ENCODE peak calls at places on chromosomes 5 and 9, in nine cellular contexts. One of them, this sample, is unnamed.
A peak's percentile ranks its signal among the peaks of the same experiment; 100 is the strongest.

GRCh38 chr5:133409210-133409674 is 203.1 kb downstream of the FSTL4 start:
- DNase-seq in WTC11: no peak
- DNase-seq in activated CD8-positive, alpha-beta T cell treated with anti-CD3 and anti-CD28 coated beads for 36 hours: no peak
- DNase-seq in RWPE2: peak; percentile 52
- DNase-seq in left lung: no peak
- DNase-seq in ovary: no peak
- DNase-seq in HepG2: no peak
- DNase-seq in GM10248: no peak
- DNase-seq in mammary epithelial cell: no peak
- DNase-seq in this sample: no peak

GRCh38 chr5:80957031-80957761 is 3.0 kb upstream of the RASGRF2 start:
- DNase-seq in ovary: no peak
- DNase-seq in RWPE2: no peak
- DNase-seq in activated CD8-positive, alpha-beta T cell treated with anti-CD3 and anti-CD28 coated beads for 36 hours: no peak
- DNase-seq in WTC11: no peak
- DNase-seq in left lung: no peak
- DNase-seq in HepG2: peak; percentile 90
- DNase-seq in mammary epithelial cell: no peak
- DNase-seq in GM10248: no peak
- DNase-seq in this sample: no peak

GRCh38 chr5:142479854-142480253 is 155.0 kb upstream of the SPRY4 start:
- DNase-seq in ovary: no peak
- DNase-seq in WTC11: no peak
- DNase-seq in GM10248: no peak
- DNase-seq in RWPE2: no peak
- DNase-seq in left lung: no peak
- DNase-seq in HepG2: peak; percentile 15
- DNase-seq in mammary epithelial cell: no peak
- DNase-seq in activated CD8-positive, alpha-beta T cell treated with anti-CD3 and anti-CD28 coated beads for 36 hours: no peak
- DNase-seq in this sample: no peak

GRCh38 chr5:76735762-76736545 is 20.0 kb downstream of the F2R start:
- DNase-seq in HepG2: no peak
- DNase-seq in left lung: no peak
- DNase-seq in activated CD8-positive, alpha-beta T cell treated with anti-CD3 and anti-CD28 coated beads for 36 hours: no peak
- DNase-seq in ovary: no peak
- DNase-seq in mammary epithelial cell: no peak
- DNase-seq in RWPE2: no peak
- DNase-seq in WTC11: no peak
- DNase-seq in GM10248: no peak
- DNase-seq in this sample: no peak

GRCh38 chr5:109483395-109483974 is 73.7 kb upstream of the PJA2 start:
- DNase-seq in left lung: no peak
- DNase-seq in GM10248: no peak
- DNase-seq in HepG2: no peak
- DNase-seq in RWPE2: no peak
- DNase-seq in activated CD8-positive, alpha-beta T cell treated with anti-CD3 and anti-CD28 coated beads for 36 hours: no peak
- DNase-seq in ovary: no peak
- DNase-seq in WTC11: no peak
- DNase-seq in mammary epithelial cell: no peak
- DNase-seq in this sample: no peak

GRCh38 chr9:32069969-32070368 is 314.5 kb upstream of the ACO1 start:
- DNase-seq in WTC11: no peak
- DNase-seq in RWPE2: no peak
- DNase-seq in activated CD8-positive, alpha-beta T cell treated with anti-CD3 and anti-CD28 coated beads for 36 hours: no peak
- DNase-seq in left lung: no peak
- DNase-seq in mammary epithelial cell: no peak
- DNase-seq in GM10248: no peak
- DNase-seq in HepG2: no peak
- DNase-seq in ovary: no peak
- DNase-seq in this sample: no peak

GRCh38 chr5:66843065-66843464 is 246.9 kb downstream of the MAST4 start:
- DNase-seq in activated CD8-positive, alpha-beta T cell treated with anti-CD3 and anti-CD28 coated beads for 36 hours: no peak
- DNase-seq in mammary epithelial cell: no peak
- DNase-seq in GM10248: no peak
- DNase-seq in HepG2: no peak
- DNase-seq in WTC11: no peak
- DNase-seq in ovary: no peak
- DNase-seq in RWPE2: no peak
- DNase-seq in left lung: no peak
- DNase-seq in this sample: no peak

GRCh38 chr5:149636861-149637246 is 55.6 kb downstream of the ARHGEF37 start:
- DNase-seq in ovary: peak; percentile 35
- DNase-seq in RWPE2: no peak
- DNase-seq in GM10248: peak; percentile 73
- DNase-seq in activated CD8-positive, alpha-beta T cell treated with anti-CD3 and anti-CD28 coated beads for 36 hours: peak; percentile 81
- DNase-seq in WTC11: peak; percentile 50
- DNase-seq in mammary epithelial cell: peak; percentile 56
- DNase-seq in HepG2: peak; percentile 63
- DNase-seq in left lung: peak; percentile 69
- DNase-seq in this sample: peak; percentile 71

GRCh38 chr9:22229069-22229468 is 217.6 kb upstream of the DMRTA1 start:
- DNase-seq in activated CD8-positive, alpha-beta T cell treated with anti-CD3 and anti-CD28 coated beads for 36 hours: no peak
- DNase-seq in RWPE2: no peak
- DNase-seq in HepG2: no peak
- DNase-seq in ovary: no peak
- DNase-seq in WTC11: peak; percentile 21
- DNase-seq in left lung: no peak
- DNase-seq in mammary epithelial cell: no peak
- DNase-seq in GM10248: no peak
- DNase-seq in this sample: no peak

GRCh38 chr5:65338606-65339151 is 143.0 kb downstream of the ADAMTS6 start:
- DNase-seq in RWPE2: no peak
- DNase-seq in ovary: no peak
- DNase-seq in HepG2: no peak
- DNase-seq in GM10248: no peak
- DNase-seq in left lung: no peak
- DNase-seq in activated CD8-positive, alpha-beta T cell treated with anti-CD3 and anti-CD28 coated beads for 36 hours: no peak
- DNase-seq in mammary epithelial cell: no peak
- DNase-seq in WTC11: peak; percentile 21
- DNase-seq in this sample: no peak

GRCh38 chr5:98095072-98095471 is 678.4 kb upstream of the RGMB start:
- DNase-seq in activated CD8-positive, alpha-beta T cell treated with anti-CD3 and anti-CD28 coated beads for 36 hours: no peak
- DNase-seq in HepG2: no peak
- DNase-seq in ovary: no peak
- DNase-seq in WTC11: no peak
- DNase-seq in RWPE2: no peak
- DNase-seq in mammary epithelial cell: no peak
- DNase-seq in left lung: no peak
- DNase-seq in GM10248: no peak
- DNase-seq in this sample: no peak

GRCh38 chr5:107553063-107553676 is 117.6 kb downstream of the EFNA5 start:
- DNase-seq in RWPE2: no peak
- DNase-seq in ovary: no peak
- DNase-seq in activated CD8-positive, alpha-beta T cell treated with anti-CD3 and anti-CD28 coated beads for 36 hours: no peak
- DNase-seq in mammary epithelial cell: peak; percentile 30
- DNase-seq in left lung: no peak
- DNase-seq in HepG2: no peak
- DNase-seq in WTC11: no peak
- DNase-seq in GM10248: no peak
- DNase-seq in this sample: no peak

GRCh38 chr9:100170085-100170484 is 71.0 kb downstream of the INVS start:
- DNase-seq in HepG2: no peak
- DNase-seq in activated CD8-positive, alpha-beta T cell treated with anti-CD3 and anti-CD28 coated beads for 36 hours: no peak
- DNase-seq in GM10248: no peak
- DNase-seq in WTC11: no peak
- DNase-seq in RWPE2: no peak
- DNase-seq in left lung: no peak
- DNase-seq in mammary epithelial cell: peak; percentile 30
- DNase-seq in ovary: no peak
- DNase-seq in this sample: no peak

GRCh38 chr9:22214497-22215031 is 205.5 kb upstream of the CDKN2B start:
- DNase-seq in RWPE2: no peak
- DNase-seq in left lung: no peak
- DNase-seq in activated CD8-positive, alpha-beta T cell treated with anti-CD3 and anti-CD28 coated beads for 36 hours: no peak
- DNase-seq in HepG2: no peak
- DNase-seq in WTC11: no peak
- DNase-seq in GM10248: no peak
- DNase-seq in ovary: no peak
- DNase-seq in mammary epithelial cell: peak; percentile 35
- DNase-seq in this sample: no peak

GRCh38 chr9:70405808-70406445 is 8.5 kb downstream of the KLF9 start:
- DNase-seq in ovary: no peak
- DNase-seq in HepG2: no peak
- DNase-seq in RWPE2: no peak
- DNase-seq in WTC11: no peak
- DNase-seq in left lung: no peak
- DNase-seq in activated CD8-positive, alpha-beta T cell treated with anti-CD3 and anti-CD28 coated beads for 36 hours: no peak
- DNase-seq in GM10248: no peak
- DNase-seq in mammary epithelial cell: no peak
- DNase-seq in this sample: no peak

GRCh38 chr5:141430332-141431113 is at the start of gene PCDHGA12:
- DNase-seq in mammary epithelial cell: peak; percentile 82
- DNase-seq in left lung: no peak
- DNase-seq in WTC11: no peak
- DNase-seq in activated CD8-positive, alpha-beta T cell treated with anti-CD3 and anti-CD28 coated beads for 36 hours: peak; percentile 63
- DNase-seq in HepG2: peak; percentile 24
- DNase-seq in RWPE2: no peak
- DNase-seq in GM10248: peak; percentile 85
- DNase-seq in ovary: no peak
- DNase-seq in this sample: peak; percentile 85

GRCh38 chr9:16516887-16517286 is 353.6 kb downstream of the BNC2 start:
- DNase-seq in HepG2: no peak
- DNase-seq in mammary epithelial cell: no peak
- DNase-seq in WTC11: no peak
- DNase-seq in activated CD8-positive, alpha-beta T cell treated with anti-CD3 and anti-CD28 coated beads for 36 hours: no peak
- DNase-seq in ovary: no peak
- DNase-seq in GM10248: no peak
- DNase-seq in RWPE2: no peak
- DNase-seq in left lung: no peak
- DNase-seq in this sample: no peak

GRCh38 chr9:75866273-75866871 is 24.1 kb upstream of the PCSK5 start:
- DNase-seq in ovary: peak; percentile 17
- DNase-seq in GM10248: peak; percentile 23
- DNase-seq in left lung: no peak
- DNase-seq in activated CD8-positive, alpha-beta T cell treated with anti-CD3 and anti-CD28 coated beads for 36 hours: peak; percentile 71
- DNase-seq in HepG2: peak; percentile 27
- DNase-seq in RWPE2: no peak
- DNase-seq in mammary epithelial cell: peak; percentile 27
- DNase-seq in WTC11: peak; percentile 51
- DNase-seq in this sample: peak; percentile 21
- TF ChIP-seq CTCF in ovary: peak; percentile 72
- TF ChIP-seq CTCF in GM10248: peak; percentile 64
- TF ChIP-seq CTCF in left lung: peak; percentile 77
- TF ChIP-seq CTCF in activated CD8-positive, alpha-beta T cell treated with anti-CD3 and anti-CD28 coated beads for 36 hours: peak; percentile 76
- TF ChIP-seq CTCF in HepG2: peak; percentile 49
- TF ChIP-seq CTCF in RWPE2: peak; percentile 84
- TF ChIP-seq CTCF in mammary epithelial cell: peak; percentile 66
- TF ChIP-seq CTCF in WTC11: peak; percentile 43
- TF ChIP-seq CTCF in this sample: peak; percentile 68

DNA sequence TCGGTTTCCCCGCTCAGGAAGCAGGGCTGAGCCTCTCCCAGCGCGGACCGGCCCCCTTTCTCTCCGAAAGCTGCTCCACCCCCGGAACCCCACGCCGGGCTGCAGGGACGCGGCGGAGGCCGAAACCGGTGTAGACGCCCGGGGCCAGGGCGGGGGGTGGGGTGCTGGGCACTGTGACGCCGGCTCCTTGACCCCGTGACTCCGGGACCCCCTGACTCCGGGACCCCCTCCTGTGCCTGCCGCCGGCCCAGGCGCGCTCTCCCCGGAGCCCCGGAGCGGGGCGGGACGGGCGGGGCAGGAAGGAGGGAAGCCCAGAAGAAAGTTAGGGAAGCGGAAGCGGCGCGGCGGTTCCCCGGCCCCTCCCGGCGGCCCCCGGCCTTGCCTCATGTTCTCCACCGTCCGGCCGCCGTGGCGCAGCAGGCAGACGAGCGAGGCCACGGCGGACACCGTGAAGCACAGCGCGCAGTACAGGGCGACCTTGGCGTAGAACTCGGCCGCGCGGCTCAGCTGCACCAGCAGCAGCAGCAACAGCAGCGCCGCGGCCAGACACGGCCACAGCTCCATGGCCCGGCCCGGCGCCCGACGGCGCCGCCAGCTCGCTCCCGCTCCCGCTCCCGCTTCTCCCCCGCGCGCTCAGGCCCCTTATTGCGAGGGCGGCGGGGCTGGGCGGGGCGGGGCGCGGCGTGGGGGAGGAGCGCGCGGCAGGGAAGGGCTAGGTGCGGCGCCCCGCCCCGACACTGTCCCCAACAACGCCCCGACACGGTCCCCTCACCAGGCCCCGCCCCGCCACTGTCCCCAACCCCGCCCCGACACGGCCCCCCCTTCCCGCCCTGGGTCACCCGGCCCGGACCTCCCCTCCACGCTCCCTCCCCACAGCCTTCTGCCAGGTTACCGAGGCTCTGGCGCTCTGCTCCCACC is at the start of gene AGPAT2:
- DNase-seq in GM10248: peak; percentile 95
- DNase-seq in RWPE2: no peak
- DNase-seq in ovary: peak; percentile 65
- DNase-seq in WTC11: peak; percentile 61
- DNase-seq in left lung: peak; percentile 89
- DNase-seq in HepG2: no peak
- DNase-seq in activated CD8-positive, alpha-beta T cell treated with anti-CD3 and anti-CD28 coated beads for 36 hours: peak; percentile 79
- DNase-seq in mammary epithelial cell: peak; percentile 51
- DNase-seq in this sample: peak; percentile 99
- TF ChIP-seq CTCF in GM10248: no peak
- TF ChIP-seq CTCF in RWPE2: no peak
- TF ChIP-seq CTCF in ovary: no peak
- TF ChIP-seq CTCF in WTC11: no peak
- TF ChIP-seq CTCF in left lung: no peak
- TF ChIP-seq CTCF in HepG2: no peak
- TF ChIP-seq CTCF in activated CD8-positive, alpha-beta T cell treated with anti-CD3 and anti-CD28 coated beads for 36 hours: no peak
- TF ChIP-seq CTCF in mammary epithelial cell: no peak
- TF ChIP-seq CTCF in this sample: no peak

DNA sequence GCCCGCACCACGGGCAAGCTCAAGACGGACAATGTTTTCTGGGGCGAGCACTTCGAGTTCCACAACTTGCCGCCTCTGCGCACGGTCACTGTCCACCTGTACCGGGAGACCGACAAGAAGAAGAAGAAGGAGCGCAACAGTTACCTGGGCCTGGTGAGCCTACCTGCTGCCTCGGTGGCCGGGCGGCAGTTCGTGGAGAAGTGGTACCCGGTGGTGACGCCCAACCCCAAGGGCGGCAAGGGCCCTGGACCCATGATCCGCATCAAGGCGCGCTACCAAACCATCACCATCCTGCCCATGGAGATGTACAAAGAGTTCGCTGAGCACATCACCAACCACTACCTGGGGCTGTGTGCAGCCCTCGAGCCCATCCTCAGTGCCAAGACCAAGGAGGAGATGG is 108.6 kb downstream of the DAB2IP start:
- DNase-seq in HepG2: no peak
- DNase-seq in RWPE2: no peak
- DNase-seq in left lung: no peak
- DNase-seq in ovary: no peak
- DNase-seq in WTC11: no peak
- DNase-seq in GM10248: no peak
- DNase-seq in activated CD8-positive, alpha-beta T cell treated with anti-CD3 and anti-CD28 coated beads for 36 hours: no peak
- DNase-seq in mammary epithelial cell: no peak
- DNase-seq in this sample: no peak
- TF ChIP-seq CTCF in HepG2: no peak
- TF ChIP-seq CTCF in RWPE2: no peak
- TF ChIP-seq CTCF in left lung: no peak
- TF ChIP-seq CTCF in ovary: no peak
- TF ChIP-seq CTCF in WTC11: no peak
- TF ChIP-seq CTCF in GM10248: no peak
- TF ChIP-seq CTCF in activated CD8-positive, alpha-beta T cell treated with anti-CD3 and anti-CD28 coated beads for 36 hours: no peak
- TF ChIP-seq CTCF in mammary epithelial cell: no peak
- TF ChIP-seq CTCF in this sample: no peak

DNA sequence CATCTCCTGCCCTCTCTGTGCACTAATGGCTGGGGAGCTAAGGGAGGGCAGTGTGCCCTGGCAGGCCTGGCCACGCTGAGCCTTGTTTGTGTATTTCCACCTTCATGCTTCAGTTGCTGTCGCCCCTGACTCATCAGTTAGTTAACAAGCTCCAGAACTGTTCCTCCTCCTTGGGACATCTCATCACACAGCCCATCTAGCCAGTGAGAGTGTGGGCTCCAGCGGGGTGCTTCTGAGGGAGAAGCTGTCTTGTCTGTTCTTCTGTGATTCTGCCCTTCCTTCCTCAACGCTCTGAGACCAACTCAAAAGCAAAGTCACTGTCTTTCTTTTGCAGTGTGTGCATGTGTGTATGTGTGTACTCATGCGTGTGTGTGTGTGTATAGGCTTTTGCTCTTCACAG is 58.3 kb upstream of the CPEB4 start:
- DNase-seq in GM10248: no peak
- DNase-seq in activated CD8-positive, alpha-beta T cell treated with anti-CD3 and anti-CD28 coated beads for 36 hours: no peak
- DNase-seq in ovary: no peak
- DNase-seq in mammary epithelial cell: peak; percentile 63
- DNase-seq in left lung: no peak
- DNase-seq in WTC11: no peak
- DNase-seq in RWPE2: no peak
- DNase-seq in HepG2: no peak
- DNase-seq in this sample: no peak
- TF ChIP-seq CTCF in GM10248: no peak
- TF ChIP-seq CTCF in activated CD8-positive, alpha-beta T cell treated with anti-CD3 and anti-CD28 coated beads for 36 hours: no peak
- TF ChIP-seq CTCF in ovary: no peak
- TF ChIP-seq CTCF in mammary epithelial cell: no peak
- TF ChIP-seq CTCF in left lung: no peak
- TF ChIP-seq CTCF in WTC11: no peak
- TF ChIP-seq CTCF in RWPE2: no peak
- TF ChIP-seq CTCF in HepG2: no peak
- TF ChIP-seq CTCF in this sample: no peak